ENCODE peak calls at places on chromosomes 3 and 15, in eight cellular contexts. One of them, this sample, is unnamed.

GRCh38 chr3:43872301-43872700 is 181.6 kb downstream of the ABHD5 start:
- DNase-seq in NCI-H146: no peak
- DNase-seq in activated effector memory CD4-positive, alpha-beta T cell treated with Interleukin-2 at 50 U/mL for 16 hours: no peak
- DNase-seq in mucosa of descending colon: no peak
- DNase-seq in hippocampal formation: no peak
- DNase-seq in CD8-positive, alpha-beta T cell: no peak
- DNase-seq in nephron progenitor cell: no peak
- DNase-seq in IMR-90: peak
- DNase-seq in this sample: no peak

GRCh38 chr3:127750226-127751031 is 71.9 kb downstream of the MGLL start:
- DNase-seq in NCI-H146: no peak
- DNase-seq in activated effector memory CD4-positive, alpha-beta T cell treated with Interleukin-2 at 50 U/mL for 16 hours: no peak
- DNase-seq in mucosa of descending colon: no peak
- DNase-seq in hippocampal formation: no peak
- DNase-seq in CD8-positive, alpha-beta T cell: no peak
- DNase-seq in nephron progenitor cell: no peak
- DNase-seq in IMR-90: peak
- DNase-seq in this sample: no peak

GRCh38 chr3:73520931-73521461 is 103.7 kb downstream of the PDZRN3 start:
- DNase-seq in NCI-H146: no peak
- DNase-seq in activated effector memory CD4-positive, alpha-beta T cell treated with Interleukin-2 at 50 U/mL for 16 hours: no peak
- DNase-seq in mucosa of descending colon: peak
- DNase-seq in hippocampal formation: peak
- DNase-seq in CD8-positive, alpha-beta T cell: no peak
- DNase-seq in nephron progenitor cell: no peak
- DNase-seq in IMR-90: peak
- DNase-seq in this sample: no peak

GRCh38 chr3:148962513-148962912 is 28.8 kb upstream of the GYG1 start:
- DNase-seq in NCI-H146: peak
- DNase-seq in activated effector memory CD4-positive, alpha-beta T cell treated with Interleukin-2 at 50 U/mL for 16 hours: no peak
- DNase-seq in mucosa of descending colon: no peak
- DNase-seq in hippocampal formation: no peak
- DNase-seq in CD8-positive, alpha-beta T cell: no peak
- DNase-seq in nephron progenitor cell: no peak
- DNase-seq in IMR-90: peak
- DNase-seq in this sample: no peak

GRCh38 chr15:81893182-81893833 is 152.5 kb downstream of the MEX3B start:
- DNase-seq in NCI-H146: peak
- DNase-seq in activated effector memory CD4-positive, alpha-beta T cell treated with Interleukin-2 at 50 U/mL for 16 hours: no peak
- DNase-seq in mucosa of descending colon: no peak
- DNase-seq in hippocampal formation: no peak
- DNase-seq in CD8-positive, alpha-beta T cell: no peak
- DNase-seq in nephron progenitor cell: no peak
- DNase-seq in IMR-90: no peak
- DNase-seq in this sample: no peak

GRCh38 chr15:58543664-58544335 is 112.0 kb downstream of the LIPC start:
- DNase-seq in NCI-H146: no peak
- DNase-seq in activated effector memory CD4-positive, alpha-beta T cell treated with Interleukin-2 at 50 U/mL for 16 hours: no peak
- DNase-seq in mucosa of descending colon: no peak
- DNase-seq in hippocampal formation: no peak
- DNase-seq in CD8-positive, alpha-beta T cell: no peak
- DNase-seq in nephron progenitor cell: no peak
- DNase-seq in IMR-90: no peak
- DNase-seq in this sample: no peak

GRCh38 chr15:90660195-90660995 is 56.8 kb upstream of the BLM start:
- DNase-seq in NCI-H146: no peak
- DNase-seq in activated effector memory CD4-positive, alpha-beta T cell treated with Interleukin-2 at 50 U/mL for 16 hours: peak
- DNase-seq in mucosa of descending colon: peak
- DNase-seq in hippocampal formation: no peak
- DNase-seq in CD8-positive, alpha-beta T cell: peak
- DNase-seq in nephron progenitor cell: no peak
- DNase-seq in IMR-90: peak
- DNase-seq in this sample: peak

GRCh38 chr3:100402150-100402706 is 889 bp downstream of the LNP1 start:
- DNase-seq in NCI-H146: peak
- DNase-seq in activated effector memory CD4-positive, alpha-beta T cell treated with Interleukin-2 at 50 U/mL for 16 hours: no peak
- DNase-seq in mucosa of descending colon: no peak
- DNase-seq in hippocampal formation: no peak
- DNase-seq in CD8-positive, alpha-beta T cell: no peak
- DNase-seq in nephron progenitor cell: no peak
- DNase-seq in IMR-90: peak
- DNase-seq in this sample: no peak

GRCh38 chr3:117665311-117665710 is 955.7 kb downstream of the TUSC7 start:
- DNase-seq in NCI-H146: no peak
- DNase-seq in activated effector memory CD4-positive, alpha-beta T cell treated with Interleukin-2 at 50 U/mL for 16 hours: no peak
- DNase-seq in mucosa of descending colon: peak
- DNase-seq in hippocampal formation: no peak
- DNase-seq in CD8-positive, alpha-beta T cell: no peak
- DNase-seq in nephron progenitor cell: no peak
- DNase-seq in IMR-90: no peak
- DNase-seq in this sample: no peak

GRCh38 chr3:24352893-24353553 is 141.6 kb downstream of the THRB start:
- DNase-seq in NCI-H146: no peak
- DNase-seq in activated effector memory CD4-positive, alpha-beta T cell treated with Interleukin-2 at 50 U/mL for 16 hours: no peak
- DNase-seq in mucosa of descending colon: no peak
- DNase-seq in hippocampal formation: no peak
- DNase-seq in CD8-positive, alpha-beta T cell: no peak
- DNase-seq in nephron progenitor cell: no peak
- DNase-seq in IMR-90: no peak
- DNase-seq in this sample: no peak